ENCODE peak calls at places on chromosomes 7 and 10, in seven cellular contexts. One of them, this sample, is unnamed.

GRCh38 chr7:55657654-55658053 is 85.4 kb upstream of the VOPP1 start:
- DNase-seq in endodermal cell: peak
- DNase-seq in left lung: no peak
- DNase-seq in body of pancreas: no peak
- DNase-seq in OCI-LY7: no peak
- DNase-seq in CD8-positive, alpha-beta T cell: no peak
- DNase-seq in tibial nerve: no peak
- DNase-seq in this sample: no peak

GRCh38 chr7:98137826-98138151 is 31.1 kb downstream of the LMTK2 start:
- DNase-seq in tibial nerve: no peak
- DNase-seq in endodermal cell: no peak
- DNase-seq in body of pancreas: peak
- DNase-seq in OCI-LY7: no peak
- DNase-seq in CD8-positive, alpha-beta T cell: no peak
- DNase-seq in left lung: no peak
- DNase-seq in this sample: no peak

GRCh38 chr7:30159698-30160143 is 24.9 kb downstream of the MTURN start:
- DNase-seq in tibial nerve: no peak
- DNase-seq in endodermal cell: peak
- DNase-seq in body of pancreas: peak
- DNase-seq in OCI-LY7: peak
- DNase-seq in CD8-positive, alpha-beta T cell: no peak
- DNase-seq in left lung: peak
- DNase-seq in this sample: no peak

GRCh38 chr7:24378871-24379608 is 95.0 kb downstream of the NPY start:
- DNase-seq in endodermal cell: no peak
- DNase-seq in body of pancreas: peak
- DNase-seq in CD8-positive, alpha-beta T cell: no peak
- DNase-seq in left lung: peak
- DNase-seq in tibial nerve: no peak
- DNase-seq in OCI-LY7: no peak
- DNase-seq in this sample: peak

GRCh38 chr7:38321515-38321944 is 48.1 kb upstream of the TARP start:
- DNase-seq in body of pancreas: peak
- DNase-seq in left lung: no peak
- DNase-seq in tibial nerve: no peak
- DNase-seq in endodermal cell: no peak
- DNase-seq in OCI-LY7: no peak
- DNase-seq in CD8-positive, alpha-beta T cell: no peak
- DNase-seq in this sample: peak

GRCh38 chr10:71348850-71349249 is 29.8 kb downstream of the SLC29A3 start:
- DNase-seq in OCI-LY7: no peak
- DNase-seq in CD8-positive, alpha-beta T cell: no peak
- DNase-seq in left lung: no peak
- DNase-seq in endodermal cell: no peak
- DNase-seq in body of pancreas: no peak
- DNase-seq in tibial nerve: no peak
- DNase-seq in this sample: no peak

GRCh38 chr7:138753611-138754010 is 44.2 kb upstream of the TMEM213 start:
- DNase-seq in endodermal cell: no peak
- DNase-seq in OCI-LY7: no peak
- DNase-seq in body of pancreas: no peak
- DNase-seq in tibial nerve: no peak
- DNase-seq in left lung: no peak
- DNase-seq in CD8-positive, alpha-beta T cell: no peak
- DNase-seq in this sample: no peak

GRCh38 chr10:1256139-1256720 is 200.0 kb downstream of the WDR37 start:
- DNase-seq in left lung: no peak
- DNase-seq in OCI-LY7: no peak
- DNase-seq in CD8-positive, alpha-beta T cell: no peak
- DNase-seq in endodermal cell: peak
- DNase-seq in body of pancreas: no peak
- DNase-seq in tibial nerve: no peak
- DNase-seq in this sample: no peak

GRCh38 chr10:114308470-114309110 is 69.5 kb downstream of the VWA2 start:
- DNase-seq in CD8-positive, alpha-beta T cell: no peak
- DNase-seq in tibial nerve: no peak
- DNase-seq in endodermal cell: no peak
- DNase-seq in OCI-LY7: no peak
- DNase-seq in body of pancreas: no peak
- DNase-seq in left lung: no peak
- DNase-seq in this sample: no peak

GRCh38 chr7:30348083-30348560 is 63.7 kb downstream of the ZNRF2 start:
- DNase-seq in body of pancreas: peak
- DNase-seq in left lung: no peak
- DNase-seq in tibial nerve: no peak
- DNase-seq in OCI-LY7: peak
- DNase-seq in CD8-positive, alpha-beta T cell: peak
- DNase-seq in endodermal cell: peak
- DNase-seq in this sample: peak

DNA sequence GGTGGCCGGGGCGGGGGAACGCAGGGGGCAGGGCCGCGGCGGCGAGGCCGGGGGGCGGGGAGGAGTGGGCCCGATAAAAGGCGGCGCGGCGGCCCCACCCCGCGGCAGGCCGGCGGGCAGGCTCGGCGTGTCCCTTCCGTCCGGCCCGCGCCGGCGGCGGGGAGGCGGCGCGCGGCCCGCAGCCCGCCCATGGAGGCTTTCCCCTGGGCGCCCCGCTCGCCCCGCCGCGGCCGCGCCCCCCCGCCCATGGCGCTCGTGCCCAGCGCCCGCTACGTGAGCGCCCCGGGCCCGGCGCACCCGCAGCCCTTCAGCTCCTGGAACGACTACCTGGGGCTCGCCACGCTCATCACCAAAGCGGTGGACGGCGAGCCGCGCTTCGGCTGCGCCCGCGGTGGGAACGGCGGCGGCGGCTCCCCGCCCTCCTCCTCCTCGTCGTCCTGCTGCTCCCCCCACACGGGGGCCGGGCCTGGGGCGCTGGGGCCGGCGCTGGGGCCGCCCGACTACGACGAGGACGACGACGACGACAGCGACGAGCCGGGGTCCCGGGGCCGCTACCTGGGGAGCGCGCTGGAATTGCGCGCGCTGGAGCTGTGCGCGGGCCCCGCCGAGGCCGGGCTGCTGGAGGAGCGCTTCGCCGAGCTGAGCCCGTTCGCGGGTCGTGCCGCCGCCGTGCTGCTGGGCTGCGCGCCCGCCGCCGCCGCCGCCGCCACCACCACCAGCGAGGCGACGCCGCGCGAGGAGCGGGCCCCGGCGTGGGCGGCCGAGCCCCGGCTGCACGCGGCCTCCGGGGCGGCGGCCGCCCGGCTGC is at the start of gene NANOS1:
- DNase-seq in left lung: peak
- DNase-seq in OCI-LY7: no peak
- DNase-seq in endodermal cell: peak
- DNase-seq in CD8-positive, alpha-beta T cell: no peak
- DNase-seq in tibial nerve: no peak
- DNase-seq in body of pancreas: no peak
- DNase-seq in this sample: no peak
- H3K4me3 ChIP-seq in left lung: peak
- H3K4me3 ChIP-seq in OCI-LY7: peak
- H3K4me3 ChIP-seq in endodermal cell: peak
- H3K4me3 ChIP-seq in CD8-positive, alpha-beta T cell: peak
- H3K4me3 ChIP-seq in tibial nerve: peak
- H3K4me3 ChIP-seq in body of pancreas: peak
- H3K4me3 ChIP-seq in this sample: peak

DNA sequence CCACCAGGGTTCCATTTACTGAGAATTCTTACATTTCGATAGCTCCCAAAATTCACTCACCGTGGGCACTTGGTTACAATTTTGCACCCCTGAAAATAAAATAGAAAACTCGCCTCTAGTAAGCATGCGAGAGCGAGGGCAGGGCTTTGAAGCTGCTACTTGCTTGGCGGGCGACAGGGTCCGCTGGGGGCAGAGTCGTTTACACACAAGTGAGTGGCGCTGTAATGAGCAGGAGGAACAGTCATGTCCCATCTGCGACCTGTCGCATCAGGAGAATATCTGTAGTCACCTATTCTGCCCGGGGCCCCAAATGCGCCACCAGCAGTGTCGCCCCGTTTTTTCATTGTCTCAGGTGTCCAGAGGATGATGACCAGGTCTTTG is 1.2 kb upstream of the MEOX2 start:
- DNase-seq in OCI-LY7: no peak
- DNase-seq in tibial nerve: peak
- DNase-seq in body of pancreas: no peak
- DNase-seq in CD8-positive, alpha-beta T cell: no peak
- DNase-seq in left lung: no peak
- DNase-seq in endodermal cell: peak
- DNase-seq in this sample: no peak
- TF ChIP-seq CTCF in OCI-LY7: no peak
- TF ChIP-seq CTCF in tibial nerve: peak
- TF ChIP-seq CTCF in body of pancreas: no peak
- TF ChIP-seq CTCF in CD8-positive, alpha-beta T cell: no peak
- TF ChIP-seq CTCF in left lung: no peak
- TF ChIP-seq CTCF in endodermal cell: peak
- TF ChIP-seq CTCF in this sample: peak

DNA sequence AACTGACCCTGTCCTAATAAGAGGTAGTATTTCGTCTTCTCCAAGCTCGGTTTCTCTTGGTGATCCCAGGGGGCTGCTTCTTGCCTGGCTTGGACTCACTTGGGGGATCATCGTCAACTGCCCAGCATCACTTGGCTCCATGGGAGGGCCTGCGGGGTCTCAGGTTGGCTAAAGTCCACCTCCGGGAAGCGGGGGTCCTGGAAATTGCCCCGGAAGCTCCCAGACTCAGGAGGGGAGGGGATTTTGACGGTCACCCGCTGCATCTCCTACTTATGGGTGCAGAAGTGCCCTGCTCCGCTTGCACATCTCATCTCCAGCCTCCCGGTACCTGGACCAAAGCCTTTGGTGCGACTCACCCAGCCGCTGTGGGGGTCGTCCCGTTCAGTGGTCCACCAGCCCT is 18.7 kb downstream of the KCNK18 start:
- DNase-seq in OCI-LY7: no peak
- DNase-seq in left lung: no peak
- DNase-seq in CD8-positive, alpha-beta T cell: no peak
- DNase-seq in endodermal cell: no peak
- DNase-seq in body of pancreas: no peak
- DNase-seq in tibial nerve: no peak
- DNase-seq in this sample: no peak
- H3K4me3 ChIP-seq in OCI-LY7: no peak
- H3K4me3 ChIP-seq in left lung: no peak
- H3K4me3 ChIP-seq in CD8-positive, alpha-beta T cell: no peak
- H3K4me3 ChIP-seq in endodermal cell: no peak
- H3K4me3 ChIP-seq in body of pancreas: no peak
- H3K4me3 ChIP-seq in tibial nerve: peak
- H3K4me3 ChIP-seq in this sample: peak

GRCh38 chr10:123897146-123897545 is 5.5 kb upstream of the CPXM2 start:
- DNase-seq in left lung: no peak
- DNase-seq in tibial nerve: no peak
- DNase-seq in OCI-LY7: peak
- DNase-seq in body of pancreas: no peak
- DNase-seq in endodermal cell: peak
- DNase-seq in CD8-positive, alpha-beta T cell: no peak
- DNase-seq in this sample: no peak
- TF ChIP-seq CTCF in left lung: no peak
- TF ChIP-seq CTCF in tibial nerve: no peak
- TF ChIP-seq CTCF in OCI-LY7: peak
- TF ChIP-seq CTCF in body of pancreas: no peak
- TF ChIP-seq CTCF in endodermal cell: peak
- TF ChIP-seq CTCF in CD8-positive, alpha-beta T cell: no peak
- TF ChIP-seq CTCF in this sample: no peak

GRCh38 chr7:196283-196682 is 3.9 kb downstream of the FAM20C start:
- DNase-seq in tibial nerve: no peak
- DNase-seq in OCI-LY7: no peak
- DNase-seq in body of pancreas: no peak
- DNase-seq in endodermal cell: no peak
- DNase-seq in CD8-positive, alpha-beta T cell: no peak
- DNase-seq in left lung: no peak
- DNase-seq in this sample: no peak

GRCh38 chr7:194996-195829 is 2.8 kb downstream of the FAM20C start:
- DNase-seq in OCI-LY7: no peak
- DNase-seq in CD8-positive, alpha-beta T cell: no peak
- DNase-seq in endodermal cell: no peak
- DNase-seq in body of pancreas: no peak
- DNase-seq in tibial nerve: no peak
- DNase-seq in left lung: no peak
- DNase-seq in this sample: no peak

GRCh38 chr7:194257-194995 is 2.1 kb downstream of the FAM20C start:
- DNase-seq in left lung: no peak
- DNase-seq in CD8-positive, alpha-beta T cell: no peak
- DNase-seq in body of pancreas: no peak
- DNase-seq in endodermal cell: peak
- DNase-seq in tibial nerve: no peak
- DNase-seq in OCI-LY7: no peak
- DNase-seq in this sample: no peak

GRCh38 chr7:196778-197321 is 4.5 kb downstream of the FAM20C start:
- DNase-seq in tibial nerve: no peak
- DNase-seq in CD8-positive, alpha-beta T cell: no peak
- DNase-seq in endodermal cell: no peak
- DNase-seq in body of pancreas: no peak
- DNase-seq in OCI-LY7: no peak
- DNase-seq in left lung: no peak
- DNase-seq in this sample: no peak

GRCh38 chr7:195830-196128 is 3.4 kb downstream of the FAM20C start:
- DNase-seq in OCI-LY7: no peak
- DNase-seq in tibial nerve: no peak
- DNase-seq in CD8-positive, alpha-beta T cell: no peak
- DNase-seq in body of pancreas: no peak
- DNase-seq in left lung: no peak
- DNase-seq in endodermal cell: no peak
- DNase-seq in this sample: no peak
- H3K4me3 ChIP-seq in OCI-LY7: no peak
- H3K4me3 ChIP-seq in tibial nerve: peak
- H3K4me3 ChIP-seq in CD8-positive, alpha-beta T cell: no peak
- H3K4me3 ChIP-seq in body of pancreas: no peak
- H3K4me3 ChIP-seq in left lung: peak
- H3K4me3 ChIP-seq in endodermal cell: no peak
- H3K4me3 ChIP-seq in this sample: peak

DNA sequence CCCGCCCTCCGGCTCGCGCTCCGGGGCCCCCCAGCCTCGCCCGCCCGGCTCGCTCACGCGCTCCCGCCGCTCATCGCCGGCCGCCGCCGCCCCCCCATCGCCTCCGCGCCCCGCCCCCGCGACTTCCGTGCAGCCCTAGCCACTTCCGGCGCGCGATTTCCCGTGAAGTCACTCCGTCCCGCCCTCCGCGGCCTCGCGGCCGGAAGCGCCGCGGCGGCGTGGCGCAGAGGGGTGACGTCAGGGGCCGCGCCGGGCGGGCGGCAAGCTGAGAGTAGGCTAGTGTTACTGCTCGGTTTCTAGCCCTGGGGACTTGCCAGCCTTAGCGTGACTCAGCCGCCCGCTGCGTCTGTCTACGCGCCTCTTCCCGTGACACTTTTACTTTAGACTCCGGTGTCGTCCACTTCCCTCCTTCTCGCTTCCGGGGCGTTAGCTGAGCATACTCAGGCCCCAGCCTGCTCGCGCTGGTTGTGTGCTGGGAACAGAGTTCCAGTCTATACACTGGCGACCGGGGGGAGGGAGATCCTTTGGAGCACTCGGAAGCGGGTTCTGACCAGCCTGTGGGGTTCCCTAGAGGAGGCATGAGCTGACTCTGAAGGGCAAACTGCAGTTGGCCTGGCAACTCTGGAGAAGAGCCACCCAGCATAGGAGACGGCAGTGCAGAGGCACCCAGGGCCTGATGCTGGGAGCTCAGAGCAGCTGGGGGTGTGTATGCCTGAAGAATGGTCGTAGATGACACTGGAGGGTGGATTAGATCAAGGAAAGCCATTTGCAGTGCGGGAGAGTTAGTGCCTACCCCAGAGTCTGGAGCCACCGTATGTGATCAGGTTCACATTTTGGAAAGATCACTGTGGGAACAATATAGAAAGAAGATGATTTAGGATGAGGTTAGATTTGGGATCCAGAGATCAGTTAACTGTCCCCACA is at the start of gene PURB:
- DNase-seq in endodermal cell: peak
- DNase-seq in tibial nerve: peak
- DNase-seq in body of pancreas: peak
- DNase-seq in CD8-positive, alpha-beta T cell: peak
- DNase-seq in OCI-LY7: peak
- DNase-seq in left lung: peak
- DNase-seq in this sample: peak
- TF ChIP-seq CTCF in endodermal cell: no peak
- TF ChIP-seq CTCF in tibial nerve: no peak
- TF ChIP-seq CTCF in body of pancreas: no peak
- TF ChIP-seq CTCF in CD8-positive, alpha-beta T cell: no peak
- TF ChIP-seq CTCF in OCI-LY7: no peak
- TF ChIP-seq CTCF in left lung: no peak
- TF ChIP-seq CTCF in this sample: no peak